ENCODE peak calls at places on chromosomes 4 and X, in ten cellular contexts. One of them, this sample, is unnamed.

GRCh38 chr4:78069309-78069708 is 12.2 kb downstream of the FRAS1 start:
- DNase-seq in fibroblast of mammary gland: no peak
- DNase-seq in cardiac fibroblast: no peak
- DNase-seq in hepatocyte: no peak
- DNase-seq in fibroblast of the aortic adventitia: no peak
- DNase-seq in heart left ventricle: no peak
- DNase-seq in foreskin fibroblast: no peak
- DNase-seq in neural progenitor cell: no peak
- DNase-seq in fibroblast of lung: no peak
- DNase-seq in PC-3: no peak
- DNase-seq in this sample: no peak

GRCh38 chrX:22987452-22987851 is 12.3 kb upstream of the DDX53 start:
- DNase-seq in fibroblast of mammary gland: peak
- DNase-seq in cardiac fibroblast: peak
- DNase-seq in hepatocyte: no peak
- DNase-seq in fibroblast of the aortic adventitia: no peak
- DNase-seq in heart left ventricle: no peak
- DNase-seq in foreskin fibroblast: no peak
- DNase-seq in neural progenitor cell: no peak
- DNase-seq in fibroblast of lung: peak
- DNase-seq in PC-3: no peak
- DNase-seq in this sample: peak

GRCh38 chr4:149008415-149009025 is 566.3 kb upstream of the NR3C2 start:
- DNase-seq in fibroblast of mammary gland: no peak
- DNase-seq in cardiac fibroblast: no peak
- DNase-seq in hepatocyte: no peak
- DNase-seq in fibroblast of the aortic adventitia: no peak
- DNase-seq in heart left ventricle: no peak
- DNase-seq in foreskin fibroblast: no peak
- DNase-seq in neural progenitor cell: no peak
- DNase-seq in fibroblast of lung: peak
- DNase-seq in PC-3: no peak
- DNase-seq in this sample: no peak

GRCh38 chr4:184940500-184940899 is 77.8 kb upstream of the HELT start:
- DNase-seq in fibroblast of mammary gland: no peak
- DNase-seq in cardiac fibroblast: no peak
- DNase-seq in hepatocyte: no peak
- DNase-seq in fibroblast of the aortic adventitia: no peak
- DNase-seq in heart left ventricle: no peak
- DNase-seq in foreskin fibroblast: no peak
- DNase-seq in neural progenitor cell: no peak
- DNase-seq in fibroblast of lung: no peak
- DNase-seq in PC-3: no peak
- DNase-seq in this sample: no peak

GRCh38 chrX:45515262-45516215 is 314.9 kb upstream of the DIPK2B start:
- DNase-seq in fibroblast of mammary gland: peak
- DNase-seq in cardiac fibroblast: peak
- DNase-seq in hepatocyte: peak
- DNase-seq in fibroblast of the aortic adventitia: peak
- DNase-seq in heart left ventricle: peak
- DNase-seq in foreskin fibroblast: peak
- DNase-seq in neural progenitor cell: peak
- DNase-seq in fibroblast of lung: peak
- DNase-seq in PC-3: peak
- DNase-seq in this sample: peak

GRCh38 chr4:62455871-62456270 is 1255.7 kb downstream of the ADGRL3 start:
- DNase-seq in fibroblast of mammary gland: no peak
- DNase-seq in cardiac fibroblast: no peak
- DNase-seq in hepatocyte: no peak
- DNase-seq in fibroblast of the aortic adventitia: no peak
- DNase-seq in heart left ventricle: no peak
- DNase-seq in foreskin fibroblast: no peak
- DNase-seq in neural progenitor cell: no peak
- DNase-seq in fibroblast of lung: peak
- DNase-seq in PC-3: peak
- DNase-seq in this sample: peak

GRCh38 chrX:18566748-18567147 is 105.2 kb downstream of the RS1 start:
- DNase-seq in fibroblast of mammary gland: no peak
- DNase-seq in cardiac fibroblast: no peak
- DNase-seq in hepatocyte: no peak
- DNase-seq in fibroblast of the aortic adventitia: no peak
- DNase-seq in heart left ventricle: no peak
- DNase-seq in foreskin fibroblast: no peak
- DNase-seq in neural progenitor cell: no peak
- DNase-seq in fibroblast of lung: no peak
- DNase-seq in PC-3: no peak
- DNase-seq in this sample: no peak

GRCh38 chr4:117385531-117385930 is 300.2 kb upstream of the TRAM1L1 start:
- DNase-seq in fibroblast of mammary gland: no peak
- DNase-seq in cardiac fibroblast: no peak
- DNase-seq in hepatocyte: no peak
- DNase-seq in fibroblast of the aortic adventitia: no peak
- DNase-seq in heart left ventricle: no peak
- DNase-seq in foreskin fibroblast: no peak
- DNase-seq in neural progenitor cell: no peak
- DNase-seq in fibroblast of lung: peak
- DNase-seq in PC-3: peak
- DNase-seq in this sample: peak

GRCh38 chr4:89270792-89271191 is 36.8 kb downstream of the GPRIN3 start:
- DNase-seq in fibroblast of mammary gland: no peak
- DNase-seq in cardiac fibroblast: no peak
- DNase-seq in hepatocyte: no peak
- DNase-seq in fibroblast of the aortic adventitia: no peak
- DNase-seq in heart left ventricle: no peak
- DNase-seq in foreskin fibroblast: no peak
- DNase-seq in neural progenitor cell: no peak
- DNase-seq in fibroblast of lung: no peak
- DNase-seq in PC-3: no peak
- DNase-seq in this sample: no peak

GRCh38 chr4:159871141-159871540 is 768.3 kb downstream of the RAPGEF2 start:
- DNase-seq in fibroblast of mammary gland: no peak
- DNase-seq in cardiac fibroblast: no peak
- DNase-seq in hepatocyte: no peak
- DNase-seq in fibroblast of the aortic adventitia: no peak
- DNase-seq in heart left ventricle: no peak
- DNase-seq in foreskin fibroblast: no peak
- DNase-seq in neural progenitor cell: no peak
- DNase-seq in fibroblast of lung: peak
- DNase-seq in PC-3: peak
- DNase-seq in this sample: peak

GRCh38 chr4:86092684-86093083 is 267.2 kb downstream of the MAPK10 start:
- DNase-seq in fibroblast of mammary gland: peak
- DNase-seq in cardiac fibroblast: peak
- DNase-seq in hepatocyte: no peak
- DNase-seq in fibroblast of the aortic adventitia: peak
- DNase-seq in heart left ventricle: no peak
- DNase-seq in foreskin fibroblast: peak
- DNase-seq in neural progenitor cell: no peak
- DNase-seq in fibroblast of lung: peak
- DNase-seq in PC-3: peak
- DNase-seq in this sample: peak

GRCh38 chrX:106999002-106999975 is 723 bp downstream of the MORC4 start:
- DNase-seq in fibroblast of mammary gland: peak
- DNase-seq in cardiac fibroblast: peak
- DNase-seq in hepatocyte: peak
- DNase-seq in fibroblast of the aortic adventitia: peak
- DNase-seq in heart left ventricle: peak
- DNase-seq in foreskin fibroblast: peak
- DNase-seq in neural progenitor cell: peak
- DNase-seq in fibroblast of lung: peak
- DNase-seq in PC-3: peak
- DNase-seq in this sample: peak

GRCh38 chrX:45404206-45404605 is 203.5 kb upstream of the DIPK2B start:
- DNase-seq in fibroblast of mammary gland: no peak
- DNase-seq in cardiac fibroblast: no peak
- DNase-seq in hepatocyte: no peak
- DNase-seq in fibroblast of the aortic adventitia: no peak
- DNase-seq in heart left ventricle: no peak
- DNase-seq in foreskin fibroblast: no peak
- DNase-seq in neural progenitor cell: no peak
- DNase-seq in fibroblast of lung: no peak
- DNase-seq in PC-3: no peak
- DNase-seq in this sample: no peak

GRCh38 chr4:132227349-132228165 is 921.5 kb upstream of the PCDH10 start:
- DNase-seq in fibroblast of mammary gland: peak
- DNase-seq in cardiac fibroblast: peak
- DNase-seq in hepatocyte: peak
- DNase-seq in fibroblast of the aortic adventitia: peak
- DNase-seq in heart left ventricle: no peak
- DNase-seq in foreskin fibroblast: peak
- DNase-seq in neural progenitor cell: peak
- DNase-seq in fibroblast of lung: peak
- DNase-seq in PC-3: peak
- DNase-seq in this sample: peak

GRCh38 chrX:12301288-12301687 is 163.0 kb downstream of the FRMPD4 start:
- DNase-seq in fibroblast of mammary gland: no peak
- DNase-seq in cardiac fibroblast: no peak
- DNase-seq in hepatocyte: no peak
- DNase-seq in fibroblast of the aortic adventitia: no peak
- DNase-seq in heart left ventricle: no peak
- DNase-seq in foreskin fibroblast: no peak
- DNase-seq in neural progenitor cell: no peak
- DNase-seq in fibroblast of lung: no peak
- DNase-seq in PC-3: no peak
- DNase-seq in this sample: no peak

GRCh38 chr4:7810792-7811535 is 128.7 kb downstream of the AFAP1 start:
- DNase-seq in fibroblast of mammary gland: no peak
- DNase-seq in cardiac fibroblast: peak
- DNase-seq in hepatocyte: no peak
- DNase-seq in fibroblast of the aortic adventitia: no peak
- DNase-seq in heart left ventricle: no peak
- DNase-seq in foreskin fibroblast: no peak
- DNase-seq in neural progenitor cell: no peak
- DNase-seq in fibroblast of lung: no peak
- DNase-seq in PC-3: no peak
- DNase-seq in this sample: no peak
- H3K4me3 ChIP-seq in fibroblast of mammary gland: no peak
- H3K4me3 ChIP-seq in cardiac fibroblast: no peak
- H3K4me3 ChIP-seq in hepatocyte: no peak
- H3K4me3 ChIP-seq in fibroblast of the aortic adventitia: no peak
- H3K4me3 ChIP-seq in heart left ventricle: no peak
- H3K4me3 ChIP-seq in foreskin fibroblast: no peak
- H3K4me3 ChIP-seq in neural progenitor cell: no peak
- H3K4me3 ChIP-seq in fibroblast of lung: no peak
- H3K4me3 ChIP-seq in PC-3: no peak
- H3K4me3 ChIP-seq in this sample: no peak

DNA sequence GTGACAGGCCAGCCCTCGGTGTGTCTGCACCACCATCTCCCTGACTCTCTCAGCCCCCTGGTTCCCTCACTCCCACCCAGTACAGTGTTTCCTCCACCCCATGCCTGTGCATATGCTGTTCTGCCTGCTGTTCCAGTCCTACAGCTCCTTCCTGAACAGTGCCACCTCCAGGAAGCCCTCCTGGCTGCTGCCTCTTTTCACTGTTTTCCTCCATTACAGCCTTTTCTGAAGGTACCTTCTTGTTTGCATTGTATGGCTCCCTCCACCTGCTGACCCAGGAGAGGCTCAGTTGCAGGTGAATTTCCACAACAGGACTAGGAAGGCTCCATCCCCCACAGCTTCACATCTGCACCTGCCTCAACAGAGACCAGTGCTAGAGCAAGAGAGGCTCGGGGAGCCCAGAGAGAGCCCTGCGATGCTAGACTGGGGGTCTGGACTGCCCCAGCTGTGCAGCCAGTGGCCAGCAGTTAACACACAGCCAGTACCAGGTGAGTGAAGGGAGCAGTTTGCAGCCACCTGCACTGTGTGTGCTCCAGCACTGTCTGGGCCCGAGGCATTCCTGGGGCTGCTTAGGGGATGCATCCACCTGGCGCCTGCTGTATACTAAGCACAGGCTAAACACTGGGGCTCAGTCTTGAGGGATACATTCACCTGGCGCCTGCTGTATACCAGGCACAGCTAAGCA is 92.0 kb downstream of the ADRA2C start:
- DNase-seq in fibroblast of mammary gland: no peak
- DNase-seq in cardiac fibroblast: no peak
- DNase-seq in hepatocyte: no peak
- DNase-seq in fibroblast of the aortic adventitia: no peak
- DNase-seq in heart left ventricle: no peak
- DNase-seq in foreskin fibroblast: no peak
- DNase-seq in neural progenitor cell: no peak
- DNase-seq in fibroblast of lung: no peak
- DNase-seq in PC-3: no peak
- DNase-seq in this sample: no peak
- TF ChIP-seq CTCF in fibroblast of mammary gland: no peak
- TF ChIP-seq CTCF in cardiac fibroblast: no peak
- TF ChIP-seq CTCF in hepatocyte: no peak
- TF ChIP-seq CTCF in fibroblast of the aortic adventitia: no peak
- TF ChIP-seq CTCF in heart left ventricle: no peak
- TF ChIP-seq CTCF in foreskin fibroblast: no peak
- TF ChIP-seq CTCF in neural progenitor cell: no peak
- TF ChIP-seq CTCF in fibroblast of lung: no peak
- TF ChIP-seq CTCF in PC-3: no peak
- TF ChIP-seq CTCF in this sample: no peak

DNA sequence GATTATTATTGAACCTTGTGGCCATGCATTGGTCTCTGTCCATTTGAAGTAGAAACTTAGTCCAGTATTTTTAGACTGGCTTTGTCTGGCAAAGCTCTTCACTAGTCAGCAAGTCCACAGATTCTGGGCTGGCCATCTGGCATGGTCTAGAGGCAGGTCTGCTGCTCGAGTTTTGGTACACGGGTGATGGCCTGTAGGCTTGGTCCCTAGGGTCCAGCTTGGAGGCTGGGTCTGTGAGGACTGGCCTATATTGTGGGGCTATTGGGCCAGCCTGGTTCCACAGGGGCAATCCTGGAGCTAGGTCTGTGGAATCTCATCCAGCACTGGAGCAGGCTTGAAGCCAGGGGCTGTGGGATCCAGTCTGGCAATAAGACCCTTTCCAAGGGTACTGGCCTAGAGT is 607.6 kb upstream of the KLHL4 start:
- DNase-seq in fibroblast of mammary gland: no peak
- DNase-seq in cardiac fibroblast: no peak
- DNase-seq in hepatocyte: no peak
- DNase-seq in fibroblast of the aortic adventitia: no peak
- DNase-seq in heart left ventricle: no peak
- DNase-seq in foreskin fibroblast: no peak
- DNase-seq in neural progenitor cell: no peak
- DNase-seq in fibroblast of lung: no peak
- DNase-seq in PC-3: no peak
- DNase-seq in this sample: no peak
- H3K4me3 ChIP-seq in fibroblast of mammary gland: no peak
- H3K4me3 ChIP-seq in cardiac fibroblast: no peak
- H3K4me3 ChIP-seq in hepatocyte: no peak
- H3K4me3 ChIP-seq in fibroblast of the aortic adventitia: no peak
- H3K4me3 ChIP-seq in heart left ventricle: no peak
- H3K4me3 ChIP-seq in foreskin fibroblast: no peak
- H3K4me3 ChIP-seq in neural progenitor cell: no peak
- H3K4me3 ChIP-seq in fibroblast of lung: no peak
- H3K4me3 ChIP-seq in PC-3: no peak
- H3K4me3 ChIP-seq in this sample: no peak

DNA sequence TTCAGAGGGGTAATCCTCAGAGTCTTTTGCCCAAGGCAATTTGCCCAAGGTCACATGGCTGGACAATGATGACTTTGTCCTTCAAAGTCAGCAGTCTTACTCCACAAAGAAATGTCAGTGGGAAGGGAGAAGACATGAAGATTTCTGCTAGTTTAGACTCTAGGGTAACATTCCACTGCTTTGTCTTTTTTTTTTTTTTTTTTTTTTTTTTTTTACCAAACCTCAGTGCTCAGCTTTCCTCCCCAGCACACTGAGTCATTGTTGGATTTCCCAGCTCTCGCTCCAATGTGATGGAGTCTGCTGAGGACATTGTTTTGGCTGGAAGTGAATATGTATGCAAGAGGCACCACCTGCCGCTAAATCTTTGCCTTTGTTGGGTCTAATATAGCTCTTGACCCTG is 7.2 kb upstream of the C1QTNF7 start:
- DNase-seq in fibroblast of mammary gland: peak
- DNase-seq in cardiac fibroblast: peak
- DNase-seq in hepatocyte: no peak
- DNase-seq in fibroblast of the aortic adventitia: peak
- DNase-seq in heart left ventricle: no peak
- DNase-seq in foreskin fibroblast: peak
- DNase-seq in neural progenitor cell: no peak
- DNase-seq in fibroblast of lung: peak
- DNase-seq in PC-3: no peak
- DNase-seq in this sample: peak
- TF ChIP-seq CTCF in fibroblast of mammary gland: no peak
- TF ChIP-seq CTCF in cardiac fibroblast: no peak
- TF ChIP-seq CTCF in hepatocyte: no peak
- TF ChIP-seq CTCF in fibroblast of the aortic adventitia: no peak
- TF ChIP-seq CTCF in heart left ventricle: no peak
- TF ChIP-seq CTCF in foreskin fibroblast: no peak
- TF ChIP-seq CTCF in neural progenitor cell: no peak
- TF ChIP-seq CTCF in fibroblast of lung: peak
- TF ChIP-seq CTCF in PC-3: no peak
- TF ChIP-seq CTCF in this sample: peak